ENCODE peak calls at places on chromosomes 7 and 10, in eight cellular contexts. I is GM12865, M is brain microvascular endothelial cell, C is GM20000, R is glutamatergic neuron, K is B cell, U is AG10803, Y is RWPE1. T is an unnamed sample.

GRCh38 chr10:27741173-27742091 is 4.2 kb downstream of the MKX start:
- DNase-seq in M (no peak), C (peak), I (no peak), Y (no peak), R (peak), K (peak), U (no peak), T (peak)

GRCh38 chr7:29146888-29147609 is 712 bp upstream of the CPVL start:
- DNase-seq in Y (peak), C (no peak), R (no peak), U (no peak), M (no peak), I (no peak), K (no peak), T (no peak)

GRCh38 chr7:81410471-81411117 is 359.3 kb downstream of the HGF start:
- DNase-seq in C (no peak), U (no peak), Y (no peak), R (no peak), I (no peak), M (no peak), K (no peak), T (no peak)

GRCh38 chr7:100372256-100372655 is 1.0 kb upstream of the PILRA start:
- DNase-seq in M (peak), K (no peak), C (no peak), R (no peak), U (peak), I (no peak), Y (no peak), T (no peak)

GRCh38 chr7:91293136-91293535 is 28.9 kb downstream of the FZD1 start:
- DNase-seq in R (no peak), C (no peak), U (no peak), Y (no peak), K (no peak), M (no peak), I (no peak), T (no peak)

GRCh38 chr10:98309366-98310355 is 41.7 kb upstream of the LOXL4 start:
- DNase-seq in I (peak), K (peak), C (peak), Y (peak), M (peak), U (peak), R (peak), T (peak)

GRCh38 chr10:98610301-98610700 is 163.6 kb upstream of the HPS1 start:
- DNase-seq in C (no peak), U (no peak), M (no peak), K (no peak), Y (no peak), I (no peak), R (no peak), T (no peak)

GRCh38 chr7:94698275-94698674 is 42.3 kb upstream of the SGCE start:
- DNase-seq in M (peak), R (no peak), Y (peak), K (no peak), U (peak), I (no peak), C (no peak), T (no peak)

GRCh38 chr10:71209324-71210030 is 2.9 kb upstream of the UNC5B start:
- DNase-seq in K (no peak), U (no peak), I (no peak), Y (no peak), R (no peak), M (no peak), C (no peak), T (no peak)

GRCh38 chr10:114151486-114151885 is 22.5 kb downstream of the CCDC186 start:
- DNase-seq in C (no peak), Y (peak), M (peak), I (no peak), U (peak), R (no peak), K (no peak), T (no peak)

GRCh38 chr10:4242561-4243035 is 457.6 kb upstream of the KLF6 start:
- DNase-seq in K (no peak), R (no peak), I (no peak), U (peak), Y (no peak), C (no peak), M (peak), T (no peak)

DNA sequence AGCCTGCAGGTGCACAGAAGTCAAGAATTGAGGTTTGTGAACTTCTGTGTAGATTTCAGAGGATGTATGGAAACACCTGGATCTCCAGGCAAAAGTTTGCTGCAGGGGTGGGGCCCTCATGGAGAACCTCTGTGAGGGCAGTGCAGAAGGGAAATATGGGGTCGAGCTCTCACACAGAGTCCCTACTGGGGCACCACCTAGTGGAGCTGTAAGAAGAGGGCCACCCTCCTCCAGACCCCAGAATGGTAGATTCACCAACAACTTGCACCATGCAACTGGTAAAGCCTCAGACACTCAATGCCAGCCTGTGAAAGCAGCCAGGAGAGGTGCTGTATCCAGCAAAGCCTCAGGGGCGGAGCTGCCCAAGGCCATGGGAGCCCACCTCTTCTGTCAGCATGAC is 205.8 kb downstream of the CCSER2 start:
- DNase-seq in K (no peak), C (no peak), M (no peak), I (no peak), Y (no peak), U (no peak), R (no peak), T (no peak)
- TF ChIP-seq CTCF in K (no peak), C (no peak), M (peak), I (peak), Y (no peak), U (peak), R (no peak), T (peak)

GRCh38 chr10:69680610-69681009 is 50.6 kb downstream of the FAM241B start:
- DNase-seq in Y (no peak), R (no peak), C (no peak), K (no peak), M (no peak), I (no peak), U (no peak), T (no peak)
- TF ChIP-seq CTCF in Y (no peak), R (no peak), C (no peak), K (no peak), M (no peak), I (no peak), U (no peak), T (no peak)

GRCh38 chr10:49107890-49108274 is 7.4 kb downstream of the VSTM4 start:
- DNase-seq in K (no peak), C (no peak), R (no peak), M (no peak), I (no peak), U (no peak), Y (no peak), T (no peak)

GRCh38 chr10:49111320-49111698 is 4.0 kb downstream of the VSTM4 start:
- DNase-seq in Y (no peak), K (no peak), U (no peak), R (no peak), M (no peak), I (no peak), C (no peak), T (no peak)

GRCh38 chr10:49110684-49111319 is 4.5 kb downstream of the VSTM4 start:
- DNase-seq in C (no peak), R (no peak), U (no peak), I (no peak), Y (no peak), M (no peak), K (no peak), T (no peak)

GRCh38 chr10:49108656-49109055 is 6.7 kb downstream of the VSTM4 start:
- DNase-seq in Y (no peak), M (no peak), I (no peak), K (no peak), R (no peak), U (no peak), C (no peak), T (no peak)

GRCh38 chr10:49109669-49110335 is 5.5 kb downstream of the VSTM4 start:
- DNase-seq in M (no peak), K (no peak), I (no peak), U (peak), Y (no peak), R (no peak), C (no peak), T (no peak)
- TF ChIP-seq CTCF in M (no peak), K (no peak), I (no peak), U (no peak), Y (no peak), R (no peak), C (no peak), T (no peak)

DNA sequence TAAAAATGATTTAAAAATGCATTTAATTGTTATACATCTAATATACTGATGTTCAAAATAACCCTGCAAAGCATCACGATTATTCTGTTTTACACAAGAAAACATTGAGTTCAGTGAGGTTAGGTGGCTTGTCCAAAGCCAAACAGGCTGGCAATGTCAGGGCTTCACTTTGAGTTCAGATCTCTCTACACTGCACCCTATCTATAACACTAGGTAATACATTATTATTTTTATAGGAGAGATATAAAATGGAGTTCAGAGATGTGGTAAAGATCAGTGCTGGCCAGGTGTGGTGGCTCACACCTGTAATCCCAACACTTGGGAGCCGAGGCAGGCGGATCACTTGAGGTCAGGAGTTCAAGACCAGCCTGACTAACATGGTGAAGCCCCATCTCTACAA is 165.9 kb upstream of the MYO3A start:
- DNase-seq in R (no peak), C (no peak), I (no peak), M (no peak), Y (no peak), K (no peak), U (no peak), T (no peak)
- TF ChIP-seq CTCF in R (no peak), C (no peak), I (no peak), M (no peak), Y (no peak), K (no peak), U (no peak), T (no peak)

GRCh38 chr10:74150151-74151056 is at the start of gene AP3M1:
- DNase-seq in M (no peak), U (no peak), R (peak), I (peak), Y (peak), K (no peak), C (peak), T (peak)

GRCh38 chr10:74151879-74152722 is 1.1 kb downstream of the ADK start:
- DNase-seq in I (no peak), R (no peak), Y (no peak), U (no peak), C (no peak), M (no peak), K (no peak), T (no peak)

GRCh38 chr10:74151057-74151878 is at the start of gene ADK:
- DNase-seq in Y (peak), C (peak), I (peak), R (peak), M (peak), K (peak), U (peak), T (peak)

GRCh38 chr10:74153676-74154075 is 2.7 kb downstream of the ADK start:
- DNase-seq in C (no peak), Y (no peak), R (no peak), M (no peak), U (no peak), I (no peak), K (no peak), T (no peak)

GRCh38 chr10:74153123-74153522 is 2.1 kb downstream of the ADK start:
- DNase-seq in I (no peak), C (no peak), Y (peak), M (peak), U (peak), K (no peak), R (no peak), T (no peak)
- TF ChIP-seq CTCF in I (no peak), C (no peak), Y (peak), M (peak), U (peak), K (no peak), R (no peak), T (no peak)

GRCh38 chr7:89618269-89618668 is 536.0 kb upstream of the STEAP1 start:
- DNase-seq in I (no peak), C (no peak), K (no peak), U (no peak), Y (no peak), M (no peak), R (no peak), T (no peak)
- TF ChIP-seq CTCF in I (no peak), C (no peak), K (no peak), U (no peak), Y (no peak), M (no peak), R (no peak), T (no peak)

DNA sequence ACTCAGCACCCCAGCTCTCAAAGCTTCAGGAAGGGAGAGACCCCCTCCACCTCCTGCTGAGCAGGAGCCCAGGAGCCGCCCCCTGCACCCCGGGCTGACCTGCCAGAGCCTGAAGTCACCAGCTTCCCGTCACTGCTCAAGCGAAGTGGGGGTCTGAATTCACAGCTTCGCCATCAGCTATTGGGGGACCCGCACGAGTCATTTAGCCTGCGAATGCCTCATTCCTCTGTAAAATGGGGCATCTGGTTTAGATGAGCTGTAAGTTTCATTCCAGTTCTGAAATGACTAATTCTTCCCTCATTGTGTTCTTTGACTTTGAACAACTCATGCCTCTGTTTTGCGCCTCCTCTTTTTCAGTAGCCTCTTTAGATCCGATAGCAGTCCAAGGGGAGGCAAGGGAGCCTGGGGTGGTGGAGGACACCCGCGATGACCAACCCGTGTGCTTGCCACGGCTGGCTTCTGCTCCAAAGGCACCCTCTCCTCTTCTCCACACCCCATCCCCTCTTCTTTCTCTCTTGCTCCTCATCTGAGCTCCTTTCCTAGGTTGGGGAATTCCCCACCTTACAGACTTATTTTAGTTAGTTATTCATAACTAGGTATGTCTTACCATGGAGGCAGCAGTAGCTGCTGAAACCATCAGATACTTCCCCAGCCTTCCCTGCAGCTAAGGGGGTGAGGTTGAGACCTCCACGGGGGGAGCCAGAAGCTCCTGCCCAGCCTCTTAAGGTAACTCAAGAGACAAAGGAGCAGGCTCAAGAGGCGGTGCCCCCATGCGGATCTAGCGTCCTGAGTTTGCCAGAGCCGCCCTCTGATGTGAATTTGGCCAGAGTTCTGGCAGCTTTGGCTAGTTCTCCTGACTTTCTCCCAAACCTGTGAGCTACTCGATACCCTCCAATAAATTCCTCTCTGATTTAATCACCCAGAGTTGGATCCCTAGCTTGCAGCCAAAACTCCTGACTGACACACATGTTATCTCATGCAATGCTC is 47.7 kb downstream of the RBM17 start:
- DNase-seq in M (peak), U (peak), Y (peak), K (no peak), I (peak), R (no peak), C (peak), T (peak)
- TF ChIP-seq CTCF in M (peak), U (peak), Y (no peak), K (no peak), I (no peak), R (no peak), C (no peak), T (no peak)